ENCODE peak calls at places on chromosome 11, in five cellular contexts. F is HepG2, L is K562, K is SK-N-SH, J is GM12878. U is an unnamed sample.

GRCh38 chr11:126645206-126645605 is 289.7 kb downstream of the ST3GAL4 start:
- DNase-seq in F (no peak), L (no peak), K (no peak), J (no peak), U (no peak)

GRCh38 chr11:128603003-128603715 is 15.8 kb upstream of the ETS1 start:
- DNase-seq in F (no peak), L (no peak), K (no peak), J (no peak), U (no peak)

GRCh38 chr11:36684840-36685800 is 87.1 kb upstream of the RAG2 start:
- DNase-seq in F (no peak), L (no peak), K (no peak), J (no peak), U (no peak)

GRCh38 chr11:69912911-69913451 is 93.8 kb upstream of the FGF3 start:
- DNase-seq in F (no peak), L (peak), K (peak), J (no peak), U (no peak)

GRCh38 chr11:78796956-78797355 is 222.3 kb upstream of the NARS2 start:
- DNase-seq in F (no peak), L (no peak), K (no peak), J (no peak), U (no peak)

GRCh38 chr11:120563698-120564572 is 52.4 kb downstream of the GRIK4 start:
- DNase-seq in F (no peak), L (no peak), K (no peak), J (no peak), U (no peak)

GRCh38 chr11:103673773-103674172 is 362.7 kb upstream of the DDI1 start:
- DNase-seq in F (no peak), L (no peak), K (no peak), J (no peak), U (no peak)

GRCh38 chr11:210803-211180 is 3.3 kb downstream of the RIC8A start:
- DNase-seq in F (no peak), L (no peak), K (no peak), J (no peak), U (no peak)

GRCh38 chr11:119493712-119494111 is 70.7 kb upstream of the THY1 start:
- DNase-seq in F (no peak), L (peak), K (no peak), J (no peak), U (no peak)

GRCh38 chr11:19244084-19244483 is 3.3 kb upstream of the E2F8 start:
- DNase-seq in F (peak), L (no peak), K (no peak), J (no peak), U (peak)

GRCh38 chr11:134207538-134208239 is 16.1 kb downstream of the NCAPD3 start:
- DNase-seq in F (peak), L (no peak), K (no peak), J (no peak), U (no peak)

GRCh38 chr11:35006389-35007128 is 90.1 kb downstream of the PDHX start:
- DNase-seq in F (no peak), L (no peak), K (no peak), J (peak), U (no peak)

GRCh38 chr11:107957109-107957588 is 28.9 kb downstream of the RAB39A start:
- DNase-seq in F (no peak), L (no peak), K (peak), J (peak), U (no peak)

GRCh38 chr11:46632502-46632901 is 15.1 kb downstream of the ATG13 start:
- DNase-seq in F (no peak), L (no peak), K (no peak), J (no peak), U (no peak)

GRCh38 chr11:4084406-4084805 is 10.2 kb upstream of the RRM1 start:
- DNase-seq in F (no peak), L (no peak), K (no peak), J (no peak), U (no peak)

GRCh38 chr11:79400717-79401330 is 40.0 kb downstream of the TENM4 start:
- DNase-seq in F (peak), L (peak), K (peak), J (no peak), U (no peak)

GRCh38 chr11:119206512-119207299 is 567 bp downstream of the CBL start:
- DNase-seq in F (no peak), L (peak), K (peak), J (no peak), U (peak)

GRCh38 chr11:101867951-101868350 is 46.9 kb upstream of the CEP126 start:
- DNase-seq in F (no peak), L (no peak), K (no peak), J (no peak), U (no peak)

DNA sequence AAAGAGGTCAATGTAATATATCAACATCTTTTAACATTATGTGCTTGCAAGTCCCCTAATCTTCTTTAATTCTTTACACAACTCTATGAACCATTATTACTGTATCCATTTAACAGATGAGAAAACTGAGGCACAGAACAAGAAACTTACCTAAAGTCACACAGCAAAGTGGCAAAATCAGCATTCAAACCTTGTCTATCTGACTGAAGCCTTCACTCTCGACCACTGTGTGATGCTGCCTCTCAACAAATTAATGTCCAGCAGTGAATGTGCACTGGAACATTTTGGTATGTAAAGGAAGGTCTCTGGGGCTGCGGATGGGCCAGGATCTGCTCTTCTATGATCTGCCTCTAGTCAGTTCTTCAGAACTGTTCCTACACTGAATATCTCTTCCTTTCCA is 42.1 kb downstream of the PRCP start:
- DNase-seq in F (no peak), L (no peak), K (no peak), J (no peak), U (no peak)
- TF ChIP-seq CTCF in F (no peak), L (no peak), K (peak), J (no peak), U (no peak)

DNA sequence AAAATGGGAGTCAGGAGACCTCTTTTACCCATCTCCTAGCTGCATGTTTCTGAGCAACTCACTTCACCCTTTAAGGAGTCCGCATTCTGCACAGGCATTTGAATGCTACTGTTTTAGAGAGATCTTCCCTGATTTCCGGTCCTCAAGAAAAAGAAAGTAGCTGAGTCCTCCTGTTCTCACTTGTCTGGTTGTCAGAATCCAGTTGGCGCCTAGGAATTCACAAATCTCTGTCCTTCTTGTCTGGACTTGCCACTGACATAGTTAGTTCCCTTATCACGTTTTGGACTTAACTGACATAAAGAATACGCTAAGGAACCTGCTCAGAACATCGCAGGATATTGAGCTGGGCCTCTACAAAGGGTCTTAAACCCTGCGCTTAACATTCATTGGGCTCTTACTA is 61.3 kb upstream of the OR5P2 start:
- DNase-seq in F (no peak), L (no peak), K (no peak), J (no peak), U (no peak)
- TF ChIP-seq GABPA in F (no peak), L (no peak), K (no peak), J (no peak), U (no peak)

DNA sequence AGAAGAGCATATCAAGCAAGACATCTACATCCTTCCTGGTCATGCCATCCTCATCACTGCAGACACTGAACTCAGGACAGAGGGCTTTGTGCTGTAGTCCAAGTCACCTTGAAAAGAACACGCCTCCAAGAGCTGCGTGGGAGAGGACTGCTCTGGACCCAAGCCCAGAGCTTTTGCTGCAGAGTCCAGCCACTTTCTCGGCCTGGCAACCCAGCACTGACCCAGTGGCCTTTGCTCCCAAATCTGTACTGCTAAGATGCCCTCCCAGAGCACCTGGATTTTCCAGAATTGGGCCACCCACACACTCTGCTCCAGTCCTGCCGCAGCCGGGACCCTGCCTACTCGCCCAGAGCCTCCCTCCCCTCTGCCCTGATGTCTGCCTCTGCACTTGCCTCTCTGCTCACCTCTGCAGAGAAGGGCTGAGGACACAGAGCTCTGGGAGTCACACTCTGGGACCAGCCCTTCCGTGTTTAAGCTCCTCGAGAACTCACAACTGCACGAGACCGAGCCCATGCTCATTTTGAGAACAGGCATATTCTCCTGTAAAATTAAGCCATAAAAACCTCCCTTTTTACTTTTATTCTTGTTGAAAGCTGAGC is 83.8 kb upstream of the CSNK2A3 start:
- DNase-seq in F (no peak), L (no peak), K (no peak), J (no peak), U (no peak)
- TF ChIP-seq REST in F (no peak), L (no peak), K (no peak), J (no peak), U (no peak)

GRCh38 chr11:67732045-67732787 is 57.8 kb upstream of the ALDH3B2 start:
- DNase-seq in F (no peak), L (peak), K (peak), J (no peak), U (no peak)
- TF ChIP-seq CTCF in F (no peak), L (peak), K (peak), J (peak), U (no peak)

GRCh38 chr11:123588863-123589262 is 65.6 kb downstream of the SCN3B start:
- DNase-seq in F (no peak), L (no peak), K (no peak), J (no peak), U (no peak)

GRCh38 chr11:123586568-123586967 is 67.9 kb downstream of the SCN3B start:
- DNase-seq in F (no peak), L (no peak), K (no peak), J (no peak), U (no peak)

GRCh38 chr11:123587559-123587958 is 66.9 kb downstream of the SCN3B start:
- DNase-seq in F (no peak), L (no peak), K (no peak), J (no peak), U (no peak)

GRCh38 chr11:123587044-123587443 is 67.4 kb downstream of the SCN3B start:
- DNase-seq in F (peak), L (no peak), K (no peak), J (no peak), U (no peak)

DNA sequence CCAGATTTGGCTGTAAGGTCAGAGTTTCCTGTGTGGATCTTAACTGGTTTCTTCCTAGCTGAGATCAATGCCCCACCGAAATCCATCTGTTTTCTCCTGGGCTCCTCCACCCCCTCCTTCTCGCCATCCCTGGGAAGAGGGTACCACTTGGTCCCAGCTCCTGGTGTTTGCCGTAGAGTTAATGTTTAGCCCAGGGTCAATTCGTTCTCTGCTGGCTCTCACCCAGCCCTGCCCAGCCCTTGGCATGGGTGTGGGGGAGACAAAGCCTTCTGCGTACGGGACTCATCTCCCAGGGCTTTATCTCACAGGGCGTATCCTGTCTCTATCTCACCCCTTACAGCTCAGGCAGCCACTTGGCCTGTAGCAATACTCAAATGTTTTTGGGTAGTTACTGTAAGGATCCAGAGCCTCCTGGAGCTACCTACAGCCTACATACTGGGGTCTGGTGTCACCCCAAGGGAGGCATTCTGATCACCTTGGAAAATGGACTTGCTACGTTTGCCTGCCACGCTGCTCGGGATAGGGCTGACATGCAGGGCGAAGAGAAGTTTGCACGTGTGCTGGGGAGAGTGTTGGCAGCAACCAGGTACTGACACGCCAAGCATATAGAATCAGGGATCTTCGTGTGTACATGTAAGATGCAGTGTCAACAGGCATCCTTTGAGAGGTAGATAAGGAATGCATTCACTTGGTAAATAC is 66.2 kb downstream of the SCN3B start:
- DNase-seq in F (peak), L (no peak), K (no peak), J (no peak), U (no peak)
- TF ChIP-seq GABPA in F (no peak), L (no peak), K (no peak), J (no peak), U (no peak)

GRCh38 chr11:74147199-74147929 is 23.4 kb downstream of the C2CD3 start:
- DNase-seq in F (no peak), L (no peak), K (no peak), J (no peak), U (no peak)

GRCh38 chr11:74157169-74157568 is 13.6 kb downstream of the C2CD3 start:
- DNase-seq in F (no peak), L (no peak), K (no peak), J (no peak), U (no peak)

GRCh38 chr11:74154621-74155281 is 16.1 kb downstream of the C2CD3 start:
- DNase-seq in F (no peak), L (no peak), K (no peak), J (no peak), U (no peak)

DNA sequence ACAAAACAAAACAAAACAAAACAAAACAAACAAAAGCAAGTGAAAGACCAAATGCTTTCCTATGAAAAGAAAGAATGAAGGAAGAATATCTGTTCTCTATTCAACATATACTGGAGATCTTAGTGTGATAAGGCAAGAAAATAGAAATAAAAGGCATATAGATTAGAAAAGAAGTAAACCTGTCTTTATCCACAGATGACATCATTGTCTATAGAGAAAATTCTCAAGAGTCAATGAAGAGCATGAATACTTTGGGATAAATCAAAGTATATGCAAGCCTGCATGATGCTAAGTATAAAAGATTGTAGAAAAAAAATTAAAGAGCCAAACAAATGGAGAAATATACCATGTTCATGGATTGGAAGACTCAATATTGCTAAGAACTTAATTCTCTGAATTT is 17.6 kb downstream of the C2CD3 start:
- DNase-seq in F (no peak), L (no peak), K (no peak), J (no peak), U (no peak)
- TF ChIP-seq REST in F (no peak), L (no peak), K (no peak), J (no peak), U (no peak)

DNA sequence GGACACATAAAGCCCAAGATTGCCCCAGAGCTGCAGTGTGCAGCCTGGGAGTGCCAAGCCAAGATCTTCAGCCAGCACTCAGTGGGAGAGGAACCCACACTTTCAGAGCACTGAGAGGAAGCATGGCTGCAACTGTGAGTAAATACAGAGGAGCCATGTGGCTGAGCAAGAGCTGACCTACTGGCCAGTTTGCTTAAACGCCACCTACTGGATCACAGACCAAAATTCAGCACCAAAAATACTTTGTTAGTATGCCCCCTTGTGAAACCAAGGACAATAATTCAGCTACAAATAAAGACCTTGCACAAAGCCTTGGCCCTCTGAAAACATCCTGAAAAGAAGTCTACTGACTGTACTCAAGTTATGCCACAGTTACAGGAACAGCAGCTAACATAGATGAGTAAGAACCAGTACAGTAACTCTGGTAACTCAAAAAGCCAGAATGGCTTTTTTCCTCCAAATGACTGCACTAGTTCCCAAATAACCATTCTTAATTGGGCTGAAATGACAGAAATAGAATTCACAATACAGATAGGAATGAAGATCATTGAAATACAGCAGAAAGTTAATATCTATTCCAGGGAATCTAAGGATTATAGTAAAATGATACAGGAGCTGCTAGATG is 10.1 kb upstream of the OR4A15 start:
- DNase-seq in F (no peak), L (no peak), K (no peak), J (no peak), U (peak)
- TF ChIP-seq CTCF in F (no peak), L (peak), K (no peak), J (peak), U (no peak)

DNA sequence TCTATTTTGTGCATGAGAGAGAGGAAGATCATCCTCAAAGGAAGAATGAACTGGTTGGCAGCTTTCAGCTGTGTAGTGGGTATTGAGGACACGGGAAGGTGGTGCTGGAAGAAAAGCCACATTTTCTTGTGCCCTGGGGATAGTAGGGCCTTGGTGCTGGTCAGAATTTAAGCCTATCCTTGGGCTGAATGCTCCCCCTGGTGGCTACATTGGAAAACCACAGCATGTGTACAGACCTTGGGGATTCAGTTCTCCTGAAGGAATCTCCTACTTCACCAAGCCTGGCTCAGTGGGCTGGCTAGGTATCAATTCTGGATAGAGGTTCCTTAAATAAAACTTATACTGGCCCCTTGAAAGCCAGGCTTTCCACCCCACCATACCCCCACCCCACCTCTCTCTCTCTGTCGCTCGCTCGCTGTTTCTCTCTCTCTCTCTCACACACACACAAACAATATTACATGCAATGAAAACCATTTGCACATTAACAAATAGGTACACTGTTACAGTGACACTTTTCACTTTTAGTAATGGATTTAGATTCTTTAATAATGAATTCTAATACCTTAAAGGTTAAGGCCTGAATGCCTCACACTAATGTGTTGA is 2.8 kb upstream of the OR51M1 start:
- DNase-seq in F (peak), L (peak), K (peak), J (no peak), U (peak)
- TF ChIP-seq GABPA in F (no peak), L (no peak), K (no peak), J (no peak), U (no peak)

GRCh38 chr11:72832301-72833082 is 18.3 kb downstream of the ATG16L2 start:
- DNase-seq in F (no peak), L (no peak), K (no peak), J (no peak), U (no peak)
- TF ChIP-seq REST in F (no peak), L (no peak), K (no peak), J (no peak), U (no peak)

GRCh38 chr11:60631939-60632338 is 67.5 kb upstream of the MS4A8 start:
- DNase-seq in F (no peak), L (no peak), K (no peak), J (peak), U (no peak)

GRCh38 chr11:60629399-60629798 is 70.0 kb upstream of the MS4A8 start:
- DNase-seq in F (no peak), L (no peak), K (no peak), J (no peak), U (no peak)

GRCh38 chr11:60633645-60634044 is 65.8 kb upstream of the MS4A8 start:
- DNase-seq in F (no peak), L (no peak), K (no peak), J (peak), U (no peak)

DNA sequence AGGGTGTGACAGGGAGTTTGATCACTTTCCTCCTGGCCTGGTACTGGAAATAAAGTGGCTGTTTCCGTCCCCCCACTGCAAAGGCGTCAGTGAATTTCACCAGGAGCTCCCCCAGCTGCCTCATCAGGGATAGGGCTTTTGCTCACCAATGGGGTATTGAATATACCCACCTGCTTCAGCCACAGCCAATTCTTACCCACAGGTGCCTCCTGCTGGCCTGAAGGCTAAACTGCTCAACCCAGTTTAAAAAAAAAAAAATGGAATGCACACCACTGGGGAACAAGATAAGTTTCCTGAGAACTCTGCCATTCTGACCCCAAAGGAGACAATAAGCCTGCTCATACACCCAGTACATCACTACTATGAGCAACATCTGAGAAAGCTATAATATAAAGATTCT is 65.3 kb upstream of the MS4A8 start:
- DNase-seq in F (no peak), L (peak), K (no peak), J (peak), U (no peak)
- TF ChIP-seq CTCF in F (no peak), L (peak), K (peak), J (peak), U (peak)